ENCODE peak calls at places on chromosomes 7 and 10, in six cellular contexts. Z is CD8-positive, alpha-beta T cell; C is tibial artery; P is mammary epithelial cell; G is neural progenitor cell; W is gastrocnemius medialis. F is an unnamed sample. For H3K27me3, the result is how much of the 10 kb centered on the place peaks cover.

GRCh38 chr10:63716174-63716573 is 195.0 kb downstream of the REEP3 start:
- DNase-seq in Z (no peak), C (no peak), P (no peak), G (no peak), W (no peak), F (no peak)

GRCh38 chr10:113027574-113028392 is 77.7 kb downstream of the TCF7L2 start:
- DNase-seq in Z (no peak), C (no peak), P (no peak), G (peak), W (no peak), F (no peak)

GRCh38 chr7:26648429-26649015 is 215.9 kb downstream of the SKAP2 start:
- DNase-seq in Z (no peak), C (no peak), P (peak), G (no peak), W (no peak), F (no peak)

GRCh38 chr10:71397340-71398212 is 856 bp downstream of the CDH23 start:
- DNase-seq in Z (no peak), C (no peak), P (no peak), G (peak), W (no peak), F (peak)

GRCh38 chr7:151736403-151736909 is 140.5 kb downstream of the PRKAG2 start:
- DNase-seq in Z (no peak), C (peak), P (peak), G (peak), W (peak), F (peak)

GRCh38 chr10:88707429-88708110 is 1.5 kb downstream of the LIPK start:
- DNase-seq in Z (no peak), C (no peak), P (peak), G (no peak), W (no peak), F (no peak)

GRCh38 chr10:20855398-20856038 is 41.6 kb downstream of the NEBL start:
- DNase-seq in Z (no peak), C (no peak), P (no peak), G (peak), W (no peak), F (no peak)

GRCh38 chr7:131499801-131500200 is 56.6 kb downstream of the PODXL start:
- DNase-seq in Z (no peak), C (no peak), P (no peak), G (no peak), W (no peak), F (no peak)

GRCh38 chr7:81460228-81460627 is 309.6 kb downstream of the HGF start:
- DNase-seq in Z (no peak), C (no peak), P (no peak), G (no peak), W (no peak), F (no peak)

GRCh38 chr7:27745064-27745583 is 5.2 kb downstream of the TAX1BP1 start:
- DNase-seq in Z (no peak), C (no peak), P (peak), G (peak), W (no peak), F (peak)

GRCh38 chr10:1293636-1294440 is 237.7 kb downstream of the WDR37 start:
- DNase-seq in Z (no peak), C (no peak), P (no peak), G (peak), W (no peak), F (peak)

GRCh38 chr7:149074116-149074885 is 16.2 kb downstream of the ZNF786 start:
- DNase-seq in Z (no peak), C (no peak), P (peak), G (no peak), W (no peak), F (no peak)

GRCh38 chr7:45325378-45325777 is 167.8 kb downstream of the RAMP3 start:
- DNase-seq in Z (no peak), C (no peak), P (no peak), G (no peak), W (no peak), F (no peak)

GRCh38 chr7:46545790-46546189 is 624.7 kb upstream of the IGFBP3 start:
- DNase-seq in Z (no peak), C (no peak), P (peak), G (no peak), W (no peak), F (no peak)

DNA sequence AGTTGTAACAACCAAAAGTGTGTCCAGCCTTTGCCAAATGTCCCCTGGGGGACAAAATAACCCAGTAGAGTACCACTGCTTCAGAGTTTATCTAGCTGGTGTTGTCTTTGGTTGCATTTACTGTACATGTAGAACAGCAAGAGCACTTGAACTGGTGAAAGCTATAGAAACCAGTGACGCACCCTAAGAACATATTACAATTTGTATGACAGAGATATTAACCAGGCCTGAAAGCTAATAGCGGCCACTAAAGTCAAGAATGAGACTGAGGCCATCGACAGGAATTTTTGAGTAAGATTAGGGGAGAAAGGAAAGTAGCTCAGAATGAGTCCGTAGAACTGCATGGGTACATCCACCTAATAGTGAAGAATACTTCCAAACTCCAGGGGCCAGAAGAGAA is 236.3 kb downstream of the MTERF1 start:
- DNase-seq in Z (no peak), C (no peak), P (no peak), G (no peak), W (no peak), F (no peak)
- H3K27me3 ChIP-seq in Z (under half), C (under half), P (under half), G (under half), W (under half), F (under half)

GRCh38 chr7:76233538-76234281 is 32.0 kb downstream of the SRRM3 start:
- DNase-seq in Z (no peak), C (no peak), P (no peak), G (peak), W (no peak), F (peak)

GRCh38 chr7:76232698-76233097 is 31.0 kb downstream of the SRRM3 start:
- DNase-seq in Z (no peak), C (no peak), P (no peak), G (no peak), W (no peak), F (peak)

GRCh38 chr7:76236226-76236625 is 34.5 kb downstream of the SRRM3 start:
- DNase-seq in Z (no peak), C (no peak), P (no peak), G (no peak), W (no peak), F (peak)

GRCh38 chr7:76234282-76234584 is 32.5 kb downstream of the SRRM3 start:
- DNase-seq in Z (no peak), C (no peak), P (no peak), G (no peak), W (no peak), F (no peak)

DNA sequence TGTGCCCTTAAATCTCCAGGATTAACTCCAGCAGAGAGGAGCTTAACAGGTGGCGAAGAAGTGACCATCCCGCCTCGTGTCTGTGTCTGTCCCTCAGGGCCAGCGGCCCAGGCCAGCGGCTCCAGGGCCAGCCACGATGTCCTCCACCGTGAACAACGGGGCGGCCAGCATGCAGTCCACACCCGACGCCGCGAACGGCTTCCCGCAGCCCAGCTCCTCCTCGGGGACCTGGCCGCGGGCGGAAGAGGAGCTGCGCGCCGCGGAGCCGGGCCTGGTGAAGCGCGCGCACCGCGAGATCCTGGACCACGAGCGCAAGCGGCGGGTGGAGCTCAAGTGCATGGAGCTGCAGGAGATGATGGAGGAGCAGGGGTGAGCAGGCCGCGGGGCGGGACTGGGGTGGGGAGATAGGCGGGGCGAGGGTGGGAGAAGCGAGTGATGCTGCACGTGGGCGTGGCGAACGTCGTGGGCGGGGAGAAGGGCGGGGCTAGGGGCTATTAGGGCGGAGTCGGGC is 33.3 kb downstream of the SRRM3 start:
- DNase-seq in Z (peak), C (no peak), P (peak), G (peak), W (peak), F (peak)
- H3K4me3 ChIP-seq in Z (peak), C (peak), P (no peak), G (peak), W (peak), F (peak)

GRCh38 chr10:124725791-124726190 is 18.4 kb downstream of the FAM53B start:
- DNase-seq in Z (no peak), C (peak), P (no peak), G (no peak), W (no peak), F (no peak)
- H3K27me3 ChIP-seq in Z (under half), C (under half), P (under half), G (under half), W (under half), F (under half)

GRCh38 chr10:102152545-102152890 is 329 bp downstream of the NOLC1 start:
- DNase-seq in Z (no peak), C (no peak), P (no peak), G (no peak), W (no peak), F (no peak)

GRCh38 chr10:102150970-102151773 is 1.0 kb upstream of the NOLC1 start:
- DNase-seq in Z (no peak), C (no peak), P (peak), G (no peak), W (no peak), F (no peak)

GRCh38 chr10:102151774-102152544 is at the start of gene NOLC1:
- DNase-seq in Z (peak), C (peak), P (peak), G (peak), W (peak), F (peak)

GRCh38 chr10:102154466-102155116 is 2.4 kb downstream of the NOLC1 start:
- DNase-seq in Z (no peak), C (no peak), P (no peak), G (no peak), W (no peak), F (no peak)

DNA sequence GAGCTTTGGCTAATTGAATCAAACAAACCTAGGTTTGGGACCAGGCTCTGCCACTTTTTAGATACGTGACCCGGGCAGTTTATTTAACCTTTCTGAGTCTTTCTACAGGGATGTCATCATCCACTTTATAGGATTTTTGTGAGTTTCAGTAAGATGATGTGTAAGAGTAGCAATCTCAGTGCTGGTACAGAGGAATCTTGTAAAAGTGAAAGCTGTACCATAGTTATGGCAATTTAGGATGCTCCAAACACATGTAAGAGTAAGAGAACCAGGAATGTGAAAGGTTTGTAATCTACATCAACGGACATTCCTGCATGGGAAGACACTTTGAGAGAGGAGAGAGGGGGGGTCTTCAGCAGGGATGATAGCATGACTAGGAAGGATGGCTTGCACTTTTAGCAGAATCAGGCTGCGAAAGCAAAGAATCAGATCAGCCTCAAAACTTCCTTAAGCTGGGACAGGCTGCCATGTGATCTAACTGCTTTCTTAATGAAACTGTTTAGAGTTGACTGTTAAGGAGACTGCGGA is 968 bp downstream of the NOLC1 start:
- DNase-seq in Z (no peak), C (no peak), P (no peak), G (no peak), W (no peak), F (peak)
- H3K4me3 ChIP-seq in Z (peak), C (peak), P (peak), G (peak), W (peak), F (peak)